ENCODE peak calls at places on chromosomes 2 and 18, in ten cellular contexts. G, S, K, Z, A, W, M, D, H and E are unnamed samples. For H3K36me3, the result is how much of the 10 kb centered on the place peaks cover.

GRCh38 chr2:182763311-182763912 is 47.4 kb downstream of the DNAJC10 start:
- DNase-seq in W (peak), D (peak), S (no peak), H (peak), G (no peak), Z (peak), K (no peak), M (peak), A (no peak), E (peak)

GRCh38 chr18:55982992-55983391 is 395.0 kb upstream of the TCF4 start:
- DNase-seq in W (no peak), S (no peak), Z (no peak), H (no peak), A (no peak), M (no peak), D (peak), K (no peak), G (no peak), E (peak)

GRCh38 chr2:113818382-113818951 is 62.0 kb upstream of the SLC35F5 start:
- DNase-seq in S (no peak), K (no peak), M (no peak), D (peak), A (peak), H (peak), G (no peak), Z (peak), W (peak), E (peak)

GRCh38 chr2:205563646-205564045 is 118.7 kb upstream of the NRP2 start:
- DNase-seq in D (peak), S (no peak), A (no peak), W (no peak), G (peak), K (no peak), H (peak), Z (peak), M (peak), E (no peak)

GRCh38 chr2:157404363-157404762 is 39.5 kb downstream of the CYTIP start:
- DNase-seq in A (no peak), M (peak), Z (no peak), W (no peak), H (no peak), S (no peak), D (peak), K (peak), G (no peak), E (peak)

GRCh38 chr2:109247812-109248211 is 118.8 kb downstream of the SH3RF3 start:
- DNase-seq in M (no peak), D (no peak), A (no peak), K (no peak), W (no peak), Z (no peak), S (no peak), G (no peak), H (peak), E (no peak)

GRCh38 chr18:43587538-43588153 is 310.4 kb upstream of the SYT4 start:
- DNase-seq in H (peak), S (no peak), M (peak), W (peak), Z (peak), D (peak), A (no peak), G (no peak), K (no peak), E (peak)

GRCh38 chr2:42835577-42836371 is 43.4 kb upstream of the HAAO start:
- DNase-seq in K (no peak), D (peak), A (no peak), Z (no peak), H (peak), S (peak), M (no peak), G (no peak), W (no peak), E (peak)

GRCh38 chr18:22551536-22552151 is 133.9 kb upstream of the CTAGE1 start:
- DNase-seq in Z (no peak), A (no peak), K (no peak), D (peak), H (peak), G (no peak), W (no peak), S (no peak), M (no peak), E (peak)

GRCh38 chr2:28338046-28338753 is 54.5 kb upstream of the FOSL2 start:
- DNase-seq in Z (peak), H (peak), S (peak), D (no peak), G (peak), W (peak), M (no peak), A (peak), K (no peak), E (peak)

GRCh38 chr18:49613741-49614151 is 51.9 kb downstream of the LIPG start:
- DNase-seq in A (no peak), M (no peak), W (no peak), D (peak), Z (no peak), S (no peak), G (no peak), H (no peak), K (no peak), E (no peak)

GRCh38 chr2:54497738-54498680 is 41.9 kb downstream of the SPTBN1 start:
- DNase-seq in K (no peak), H (peak), G (no peak), D (peak), S (no peak), A (no peak), W (peak), M (peak), Z (peak), E (no peak)

GRCh38 chr18:3716116-3716660 is 266.2 kb downstream of the TGIF1 start:
- DNase-seq in W (no peak), G (no peak), H (no peak), S (no peak), K (no peak), Z (no peak), A (no peak), D (no peak), M (peak), E (no peak)

GRCh38 chr18:46152436-46152807 is 48.2 kb downstream of the HAUS1 start:
- DNase-seq in A (peak), D (peak), Z (no peak), G (peak), H (peak), W (no peak), M (no peak), K (no peak), S (no peak), E (peak)

GRCh38 chr2:6053711-6054393 is 361.7 kb downstream of the SOX11 start:
- DNase-seq in G (no peak), K (no peak), S (no peak), W (no peak), H (no peak), M (no peak), A (no peak), D (no peak), Z (no peak), E (no peak)

GRCh38 chr2:99682280-99683060 is 192.7 kb upstream of the REV1 start:
- DNase-seq in G (no peak), Z (no peak), S (peak), H (no peak), K (no peak), W (no peak), M (no peak), D (no peak), A (no peak), E (no peak)

GRCh38 chr2:56500317-56500716 is 316.5 kb downstream of the CCDC85A start:
- DNase-seq in K (no peak), G (no peak), M (no peak), W (no peak), S (no peak), H (no peak), A (no peak), Z (no peak), D (no peak), E (no peak)

GRCh38 chr2:206863196-206863595 is 76.1 kb upstream of the CPO start:
- DNase-seq in H (peak), Z (no peak), W (no peak), S (no peak), D (no peak), M (no peak), G (no peak), K (no peak), A (no peak), E (no peak)

DNA sequence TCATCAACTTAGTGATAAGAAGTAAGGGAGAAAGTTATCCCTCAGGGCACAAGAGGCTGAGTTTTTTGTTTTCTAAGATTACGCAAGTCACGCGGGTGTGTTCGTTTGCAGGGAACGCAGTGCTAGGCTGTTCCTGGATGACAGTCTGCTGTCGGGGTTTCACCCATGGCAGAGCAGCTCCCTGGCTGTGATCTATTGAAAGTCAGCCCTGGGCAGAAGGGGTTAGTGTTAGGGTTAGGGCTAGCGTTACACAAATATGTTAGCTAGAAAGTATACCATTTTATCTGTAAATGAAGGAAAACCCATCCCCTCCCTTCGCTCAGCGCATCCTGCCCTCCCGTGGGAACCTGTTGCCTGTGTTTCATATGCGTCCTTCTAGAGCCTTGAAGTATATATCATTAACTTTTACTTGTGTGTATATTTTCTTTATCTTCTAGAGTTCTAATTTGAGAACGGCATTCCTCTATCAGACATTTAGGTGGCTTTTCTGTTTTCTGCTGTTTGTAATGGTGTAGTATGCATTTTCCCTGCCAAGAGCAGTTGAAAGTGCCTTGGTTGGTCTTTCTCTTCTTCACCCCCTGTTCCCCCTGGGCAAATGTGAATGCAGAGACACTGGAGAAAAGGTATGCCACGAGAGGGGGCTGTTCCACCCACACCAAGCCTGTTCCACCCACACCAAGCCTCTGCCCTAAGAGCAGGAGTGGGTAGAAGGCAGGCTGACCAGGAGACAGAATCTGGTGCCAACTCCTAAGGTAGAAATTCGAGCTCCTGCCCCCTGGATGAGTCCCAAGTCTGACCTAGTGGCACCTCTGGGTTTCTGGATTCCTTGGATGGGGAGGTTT is 47.0 kb downstream of the ARMC9 start:
- DNase-seq in M (peak), G (no peak), Z (no peak), D (peak), A (no peak), H (peak), W (no peak), S (no peak), K (no peak), E (peak)
- TF ChIP-seq CTCF in M (peak), G (no peak), Z (peak), D (peak), A (peak), H (no peak), W (no peak), S (no peak), K (no peak), E (peak)

GRCh38 chr2:86031151-86031550 is 74.5 kb downstream of the POLR1A start:
- DNase-seq in A (no peak), G (no peak), Z (no peak), K (no peak), M (no peak), D (no peak), W (no peak), H (no peak), S (no peak), E (no peak)

GRCh38 chr2:86028763-86029381 is 76.8 kb downstream of the POLR1A start:
- DNase-seq in W (no peak), G (peak), A (peak), K (no peak), M (no peak), Z (peak), D (no peak), S (peak), H (no peak), E (no peak)

GRCh38 chr2:86031606-86032005 is 74.1 kb downstream of the POLR1A start:
- DNase-seq in G (no peak), Z (no peak), W (no peak), A (no peak), M (no peak), K (no peak), S (no peak), H (no peak), D (no peak), E (no peak)

GRCh38 chr2:86027913-86028762 is 77.5 kb downstream of the POLR1A start:
- DNase-seq in M (no peak), D (no peak), Z (no peak), G (no peak), A (peak), S (no peak), H (no peak), W (no peak), K (no peak), E (no peak)

DNA sequence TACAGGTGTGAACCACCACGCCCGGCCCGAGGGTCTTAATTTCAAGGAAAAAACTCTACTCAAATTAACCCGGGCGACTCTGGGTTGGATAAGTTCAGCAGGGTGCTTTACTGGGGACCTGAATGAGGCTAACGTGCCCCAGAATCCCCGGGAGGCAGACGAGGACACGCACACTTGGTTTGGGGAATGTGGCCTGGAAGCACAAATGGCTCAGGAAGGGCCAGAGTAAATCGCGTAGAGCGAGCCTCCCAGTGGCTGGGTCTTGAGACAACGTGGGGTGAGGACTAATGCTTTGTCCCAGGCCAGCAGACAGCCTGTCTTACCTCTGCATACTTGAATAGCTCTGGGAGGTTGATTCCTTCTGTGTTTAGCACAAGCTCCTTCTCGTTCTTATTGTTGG is 75.8 kb downstream of the POLR1A start:
- DNase-seq in Z (no peak), W (no peak), A (no peak), S (no peak), G (no peak), M (no peak), D (no peak), H (no peak), K (no peak), E (no peak)
- H3K36me3 ChIP-seq in Z (half or more), W (under half), A (half or more), S (half or more), G (half or more), M (half or more), D (half or more), H (under half), K (under half), E (under half)

DNA sequence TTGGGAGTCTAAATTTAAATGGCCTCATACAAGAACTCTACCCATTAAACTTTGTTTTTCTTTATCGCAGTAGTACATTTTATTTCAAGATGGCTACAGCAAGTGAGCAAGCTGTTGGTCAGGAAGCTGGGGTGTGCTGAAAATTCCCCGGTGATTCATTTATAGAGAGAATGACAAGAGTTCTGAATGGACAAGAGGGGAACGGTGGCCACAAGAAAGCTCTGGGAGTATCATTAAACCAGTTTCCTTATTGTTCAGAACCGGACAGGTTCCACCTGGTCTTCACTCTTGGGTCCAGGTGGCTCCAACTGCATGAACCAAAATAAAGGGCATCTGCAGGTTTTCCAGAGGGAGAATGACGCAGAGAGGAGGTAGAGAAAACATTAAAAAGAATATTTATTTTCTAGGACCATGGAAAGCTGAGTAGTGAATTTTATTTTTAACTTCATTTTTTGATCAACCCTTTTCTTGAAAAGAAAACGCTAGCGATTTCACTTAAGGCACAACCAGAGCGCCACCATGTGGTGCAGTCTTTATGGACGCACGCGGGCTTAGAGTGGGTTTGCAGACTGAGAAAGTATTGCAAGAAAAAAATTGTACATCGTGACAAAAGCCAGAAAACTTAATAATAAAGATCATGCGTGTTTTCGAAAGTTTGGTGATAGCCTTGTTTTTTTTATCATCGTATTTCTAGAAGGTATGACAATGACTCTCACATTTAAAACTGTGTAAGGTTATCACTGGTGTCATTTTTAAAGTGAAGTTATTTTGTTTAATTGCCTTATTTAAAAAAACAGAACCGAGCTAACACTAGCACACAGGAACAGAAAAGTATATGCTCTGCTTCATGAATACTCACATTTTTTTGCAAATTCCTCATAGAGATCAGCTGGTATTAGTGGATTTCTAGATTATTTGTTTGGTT is 97.9 kb upstream of the NOL4 start:
- DNase-seq in M (peak), S (no peak), D (peak), W (peak), Z (peak), K (no peak), A (peak), H (peak), G (peak), E (peak)
- H3K4me3 ChIP-seq in M (no peak), S (no peak), D (no peak), W (no peak), Z (no peak), K (no peak), A (no peak), H (no peak), G (no peak), E (no peak)

GRCh38 chr2:2688231-2688630 is 357.2 kb upstream of the MYT1L start:
- DNase-seq in W (no peak), D (no peak), G (no peak), Z (no peak), H (no peak), A (no peak), S (no peak), K (no peak), M (peak), E (no peak)

GRCh38 chr2:2689313-2689712 is 358.2 kb upstream of the MYT1L start:
- DNase-seq in Z (no peak), A (no peak), G (no peak), W (no peak), M (no peak), S (no peak), K (no peak), D (no peak), H (no peak), E (no peak)

GRCh38 chr2:2691419-2691818 is 360.3 kb upstream of the MYT1L start:
- DNase-seq in D (no peak), A (no peak), W (no peak), G (no peak), H (no peak), S (no peak), Z (no peak), M (no peak), K (no peak), E (no peak)

GRCh38 chr2:2686228-2686627 is 355.2 kb upstream of the MYT1L start:
- DNase-seq in M (no peak), A (no peak), W (no peak), G (no peak), Z (no peak), S (no peak), H (no peak), D (no peak), K (no peak), E (no peak)

DNA sequence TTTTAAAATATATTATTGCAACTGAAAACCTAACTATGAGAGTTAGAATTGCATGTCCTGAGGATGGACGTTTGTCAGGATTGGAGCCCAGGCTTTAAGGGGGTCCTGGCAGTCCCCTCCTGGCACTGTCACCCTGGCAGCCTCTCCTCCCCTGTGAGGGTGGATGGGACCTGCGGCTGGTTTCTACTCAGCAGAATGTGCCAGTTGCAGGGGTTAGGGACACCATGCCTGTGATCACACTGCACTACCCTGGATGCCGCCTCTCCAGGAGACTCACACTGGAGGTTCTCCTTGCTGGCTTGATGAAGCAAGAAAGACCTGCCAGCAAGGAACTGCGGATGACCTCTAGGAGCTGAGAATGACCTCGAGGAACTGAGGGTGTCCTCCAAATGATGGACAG is 356.7 kb upstream of the MYT1L start:
- DNase-seq in G (no peak), D (no peak), A (no peak), K (no peak), H (no peak), W (no peak), M (no peak), Z (no peak), S (no peak), E (no peak)
- TF ChIP-seq CTCF in G (no peak), D (no peak), A (no peak), K (no peak), H (no peak), W (no peak), M (no peak), Z (no peak), S (no peak), E (no peak)

GRCh38 chr18:74198453-74198852 is 50.1 kb downstream of the TIMM21 start:
- DNase-seq in K (no peak), Z (no peak), A (no peak), G (no peak), D (no peak), W (no peak), H (no peak), S (no peak), M (peak), E (no peak)
- H3K36me3 ChIP-seq in K (under half), Z (under half), A (under half), G (under half), D (under half), W (under half), H (under half), S (under half), M (under half), E (under half)

GRCh38 chr2:61793389-61793836 is 60.4 kb downstream of the FAM161A start:
- DNase-seq in M (peak), S (no peak), D (peak), K (peak), Z (peak), H (peak), W (peak), G (peak), A (peak), E (peak)
- H3K4me3 ChIP-seq in M (peak), S (no peak), D (no peak), K (no peak), Z (peak), H (no peak), W (peak), G (peak), A (peak), E (no peak)

DNA sequence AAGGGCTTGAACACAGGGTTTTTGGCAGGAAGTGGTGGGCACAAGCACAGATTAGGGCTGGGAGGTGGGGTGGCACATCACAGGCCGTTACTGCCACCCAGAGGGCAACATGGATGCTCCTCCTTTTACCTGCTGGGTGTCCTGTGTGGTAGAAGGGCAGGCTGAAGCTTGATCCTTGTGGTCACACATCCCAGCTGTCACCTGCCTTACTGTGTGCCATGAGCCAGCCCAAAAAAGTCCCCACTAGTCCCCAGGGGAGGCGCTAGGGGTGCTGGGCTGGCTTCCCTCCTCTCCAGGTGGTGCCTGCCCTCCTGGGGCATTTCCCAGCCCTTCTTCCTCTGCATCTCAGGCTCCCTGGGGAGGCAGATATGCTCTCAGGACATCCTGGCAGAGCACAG is 50.5 kb upstream of the ALPP start:
- DNase-seq in H (no peak), M (peak), Z (no peak), D (no peak), G (no peak), W (no peak), K (no peak), S (no peak), A (no peak), E (no peak)
- TF ChIP-seq CTCF in H (no peak), M (peak), Z (no peak), D (peak), G (no peak), W (no peak), K (no peak), S (no peak), A (no peak), E (peak)